ENCODE peak calls at places on chromosomes 11 and 22, in five cellular contexts. S is NCI-H1694; R is activated T-helper 9 cell treated with anti-CD3 and anti-CD28 coated beads, Interleukin-2, amount 50 U/mL, for 16 hours; L is stimulated activated CD4-positive, alpha-beta T cell treated with anti-CD3 and anti-CD28 coated beads, Interleukin-4, amount 100 ng/mL, for 24 hours; N is sigmoid colon. X is an unnamed sample.

GRCh38 chr11:134374891-134375550 is 37.0 kb downstream of the B3GAT1 start:
- DNase-seq in S (no peak), R (no peak), L (no peak), N (peak; percentile 54), X (no peak)

GRCh38 chr11:133082851-133083488 is 449.3 kb downstream of the OPCML start:
- DNase-seq in S (no peak), R (peak; percentile 18), L (peak; percentile 49), N (no peak), X (no peak)

GRCh38 chr11:86214710-86215109 is 29.8 kb upstream of the EED start:
- DNase-seq in S (no peak), R (peak; percentile 54), L (peak; percentile 88), N (no peak), X (no peak)

GRCh38 chr11:12206529-12206928 is 96.1 kb downstream of the MICAL2 start:
- DNase-seq in S (no peak), R (no peak), L (no peak), N (no peak), X (no peak)

GRCh38 chr11:76742912-76743311 is 40.2 kb upstream of the TSKU start:
- DNase-seq in S (no peak), R (no peak), L (no peak), N (no peak), X (no peak)

GRCh38 chr11:123434262-123434661 is 4.2 kb downstream of the GRAMD1B start:
- DNase-seq in S (no peak), R (no peak), L (peak; percentile 25), N (no peak), X (no peak)

GRCh38 chr11:35487532-35488078 is 37.8 kb downstream of the PAMR1 start:
- DNase-seq in S (peak; percentile 65), R (no peak), L (no peak), N (no peak), X (no peak)

GRCh38 chr11:94632356-94632755 is 65.2 kb downstream of the PIWIL4 start:
- DNase-seq in S (no peak), R (no peak), L (no peak), N (no peak), X (no peak)

GRCh38 chr22:27501191-27501936 is 300.2 kb downstream of the MN1 start:
- DNase-seq in S (no peak), R (no peak), L (no peak), N (no peak), X (no peak)

GRCh38 chr11:33454264-33454663 is 197.1 kb downstream of the HIPK3 start:
- DNase-seq in S (no peak), R (no peak), L (no peak), N (no peak), X (no peak)

GRCh38 chr11:46664612-46665011 is 35.8 kb downstream of the ARHGAP1 start:
- DNase-seq in S (no peak), R (no peak), L (no peak), N (no peak), X (no peak)

GRCh38 chr11:34585870-34586654 is 34.8 kb upstream of the EHF start:
- DNase-seq in S (peak; percentile 5), R (no peak), L (no peak), N (no peak), X (no peak)

GRCh38 chr22:36238348-36239149 is 778 bp downstream of the APOL2 start:
- DNase-seq in S (no peak), R (no peak), L (no peak), N (no peak), X (peak; percentile 49)

GRCh38 chr11:2461253-2462091 is 16.7 kb downstream of the KCNQ1 start:
- DNase-seq in S (no peak), R (no peak), L (no peak), N (no peak), X (no peak)

GRCh38 chr11:119284344-119285157 is 32.4 kb downstream of the MCAM start:
- DNase-seq in S (no peak), R (no peak), L (peak; percentile 12), N (no peak), X (no peak)

GRCh38 chr11:14764899-14765527 is 121.4 kb downstream of the PDE3B start:
- DNase-seq in S (no peak), R (no peak), L (peak; percentile 58), N (no peak), X (no peak)

GRCh38 chr11:120106354-120106753 is 31.6 kb downstream of the TRIM29 start:
- DNase-seq in S (no peak), R (no peak), L (no peak), N (no peak), X (no peak)

GRCh38 chr11:103395612-103396011 is 286.4 kb downstream of the DYNC2H1 start:
- DNase-seq in S (no peak), R (no peak), L (no peak), N (no peak), X (no peak)

GRCh38 chr22:33825761-33826160 is 94.5 kb downstream of the LARGE1 start:
- DNase-seq in S (no peak), R (no peak), L (no peak), N (no peak), X (no peak)

GRCh38 chr11:65506770-65507485 is 8.1 kb downstream of the MALAT1 start:
- DNase-seq in S (no peak), R (no peak), L (peak; percentile 48), N (peak; percentile 85), X (no peak)

GRCh38 chr11:112082729-112083128 is 3.8 kb downstream of the TIMM8B start:
- DNase-seq in S (no peak), R (no peak), L (peak; percentile 22), N (no peak), X (no peak)